ENCODE peak calls at places on chromosomes 11 and 22, in eight cellular contexts. One of them, this sample, is unnamed.

GRCh38 chr22:24588756-24589481 is 4.0 kb downstream of the LRRC75B start:
- DNase-seq in PC-9: no peak
- DNase-seq in ovary: no peak
- DNase-seq in SK-N-SH: no peak
- DNase-seq in upper lobe of left lung: no peak
- DNase-seq in kidney: peak; percentile 58
- DNase-seq in IMR-90: no peak
- DNase-seq in psoas muscle: no peak
- DNase-seq in this sample: no peak

GRCh38 chr11:61041755-61042518 is 60.4 kb upstream of the CD5 start:
- DNase-seq in PC-9: peak; percentile 50
- DNase-seq in ovary: peak; percentile 35
- DNase-seq in SK-N-SH: no peak
- DNase-seq in upper lobe of left lung: peak; percentile 37
- DNase-seq in kidney: peak; percentile 81
- DNase-seq in IMR-90: no peak
- DNase-seq in psoas muscle: no peak
- DNase-seq in this sample: no peak

GRCh38 chr11:63768232-63769043 is at the start of gene ZFTA:
- DNase-seq in PC-9: peak; percentile 70
- DNase-seq in ovary: peak; percentile 67
- DNase-seq in SK-N-SH: peak; percentile 98
- DNase-seq in upper lobe of left lung: peak; percentile 58
- DNase-seq in kidney: peak; percentile 88
- DNase-seq in IMR-90: peak; percentile 37
- DNase-seq in psoas muscle: peak; percentile 64
- DNase-seq in this sample: no peak

GRCh38 chr11:6629892-6630631 is 10.8 kb upstream of the TPP1 start:
- DNase-seq in PC-9: no peak
- DNase-seq in ovary: no peak
- DNase-seq in SK-N-SH: no peak
- DNase-seq in upper lobe of left lung: no peak
- DNase-seq in kidney: peak; percentile 77
- DNase-seq in IMR-90: no peak
- DNase-seq in psoas muscle: no peak
- DNase-seq in this sample: no peak

GRCh38 chr11:119521551-119521950 is 98.6 kb upstream of the THY1 start:
- DNase-seq in PC-9: no peak
- DNase-seq in ovary: no peak
- DNase-seq in SK-N-SH: no peak
- DNase-seq in upper lobe of left lung: no peak
- DNase-seq in kidney: peak; percentile 49
- DNase-seq in IMR-90: no peak
- DNase-seq in psoas muscle: no peak
- DNase-seq in this sample: no peak

GRCh38 chr22:36145881-36146280 is 14.7 kb downstream of the APOL3 start:
- DNase-seq in PC-9: no peak
- DNase-seq in ovary: no peak
- DNase-seq in SK-N-SH: no peak
- DNase-seq in upper lobe of left lung: no peak
- DNase-seq in kidney: no peak
- DNase-seq in IMR-90: no peak
- DNase-seq in psoas muscle: no peak
- DNase-seq in this sample: no peak

GRCh38 chr22:17145021-17145680 is 13.9 kb downstream of the HDHD5 start:
- DNase-seq in PC-9: no peak
- DNase-seq in ovary: no peak
- DNase-seq in SK-N-SH: no peak
- DNase-seq in upper lobe of left lung: no peak
- DNase-seq in kidney: no peak
- DNase-seq in IMR-90: no peak
- DNase-seq in psoas muscle: no peak
- DNase-seq in this sample: no peak

GRCh38 chr11:43503417-43503816 is 144.7 kb downstream of the TTC17 start:
- DNase-seq in PC-9: no peak
- DNase-seq in ovary: no peak
- DNase-seq in SK-N-SH: no peak
- DNase-seq in upper lobe of left lung: no peak
- DNase-seq in kidney: no peak
- DNase-seq in IMR-90: no peak
- DNase-seq in psoas muscle: no peak
- DNase-seq in this sample: no peak

GRCh38 chr11:45880772-45881570 is 4.5 kb upstream of the MAPK8IP1 start:
- DNase-seq in PC-9: no peak
- DNase-seq in ovary: peak; percentile 50
- DNase-seq in SK-N-SH: peak; percentile 83
- DNase-seq in upper lobe of left lung: no peak
- DNase-seq in kidney: no peak
- DNase-seq in IMR-90: no peak
- DNase-seq in psoas muscle: no peak
- DNase-seq in this sample: no peak

GRCh38 chr11:70233511-70233919 is 30.4 kb downstream of the FADD start:
- DNase-seq in PC-9: peak; percentile 96
- DNase-seq in ovary: no peak
- DNase-seq in SK-N-SH: no peak
- DNase-seq in upper lobe of left lung: no peak
- DNase-seq in kidney: no peak
- DNase-seq in IMR-90: peak; percentile 91
- DNase-seq in psoas muscle: no peak
- DNase-seq in this sample: no peak

GRCh38 chr11:43931717-43932039 is 10.8 kb upstream of the C11orf96 start:
- DNase-seq in PC-9: no peak
- DNase-seq in ovary: no peak
- DNase-seq in SK-N-SH: no peak
- DNase-seq in upper lobe of left lung: no peak
- DNase-seq in kidney: no peak
- DNase-seq in IMR-90: no peak
- DNase-seq in psoas muscle: no peak
- DNase-seq in this sample: peak; percentile 62

DNA sequence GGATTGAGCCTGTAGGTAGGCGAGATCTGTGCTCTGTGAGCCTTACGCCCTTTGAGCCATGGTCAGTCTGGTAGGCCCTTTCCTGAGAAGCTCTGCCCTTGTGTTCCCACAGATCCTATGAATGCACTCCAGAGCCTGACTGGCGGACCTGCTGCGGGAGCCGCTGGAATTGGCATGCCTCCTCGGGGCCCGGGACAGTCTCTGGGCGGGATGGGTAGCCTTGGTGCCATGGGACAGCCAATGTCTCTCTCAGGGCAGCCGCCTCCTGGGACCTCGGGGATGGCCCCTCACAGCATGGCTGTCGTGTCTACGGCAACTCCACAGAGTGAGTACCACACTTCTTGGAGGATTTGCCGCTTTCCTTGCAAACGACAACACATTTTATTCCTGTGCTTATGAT is 47.4 kb downstream of the MED15 start:
- DNase-seq in PC-9: no peak
- DNase-seq in ovary: no peak
- DNase-seq in SK-N-SH: no peak
- DNase-seq in upper lobe of left lung: no peak
- DNase-seq in kidney: no peak
- DNase-seq in IMR-90: no peak
- DNase-seq in psoas muscle: no peak
- DNase-seq in this sample: no peak
- H3K27ac ChIP-seq in PC-9: no peak overlapping the region
- H3K27ac ChIP-seq in ovary: peak overlapping the region; percentile 91
- H3K27ac ChIP-seq in SK-N-SH: no peak overlapping the region
- H3K27ac ChIP-seq in upper lobe of left lung: peak overlapping the region; percentile 78
- H3K27ac ChIP-seq in kidney: no peak overlapping the region
- H3K27ac ChIP-seq in IMR-90: no peak overlapping the region
- H3K27ac ChIP-seq in psoas muscle: peak overlapping the region; percentile 93
- H3K27ac ChIP-seq in this sample: peak overlapping the region; percentile 98

GRCh38 chr11:57761301-57762234 is at the start of gene CTNND1:
- DNase-seq in PC-9: peak; percentile 92
- DNase-seq in ovary: peak; percentile 88
- DNase-seq in SK-N-SH: peak; percentile 91
- DNase-seq in upper lobe of left lung: peak; percentile 87
- DNase-seq in kidney: peak; percentile 92
- DNase-seq in IMR-90: peak; percentile 98
- DNase-seq in psoas muscle: peak; percentile 80
- DNase-seq in this sample: peak; percentile 94
- H3K4me3 ChIP-seq in PC-9: peak within 1 kb of the TSS; percentile 100
- H3K4me3 ChIP-seq in ovary: peak within 1 kb of the TSS; percentile 60
- H3K4me3 ChIP-seq in SK-N-SH: peak within 1 kb of the TSS; percentile 73
- H3K4me3 ChIP-seq in upper lobe of left lung: peak within 1 kb of the TSS; percentile 44
- H3K4me3 ChIP-seq in kidney: peak within 1 kb of the TSS; percentile 88
- H3K4me3 ChIP-seq in IMR-90: peak within 1 kb of the TSS; percentile 99
- H3K4me3 ChIP-seq in psoas muscle: peak within 1 kb of the TSS; percentile 83
- H3K4me3 ChIP-seq in this sample: peak within 1 kb of the TSS; percentile 77

DNA sequence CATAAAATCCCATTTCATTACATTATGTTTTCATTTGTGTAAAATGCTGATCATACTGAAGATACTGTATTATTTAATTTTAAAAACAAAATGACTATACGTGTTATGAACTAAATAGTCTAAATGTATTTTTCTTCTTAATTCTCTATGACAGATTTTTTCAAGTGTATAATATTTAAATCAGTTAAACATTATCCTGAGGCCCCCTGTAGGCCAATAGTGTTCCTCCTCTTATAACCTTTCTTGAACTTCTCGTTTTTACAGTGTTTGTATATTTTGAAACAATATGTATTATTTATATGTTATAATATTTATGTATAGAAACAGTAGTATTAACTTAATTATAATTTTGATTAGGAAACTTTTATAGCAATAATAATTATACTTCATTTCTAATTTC is 151.1 kb upstream of the CHORDC1 start:
- DNase-seq in PC-9: no peak
- DNase-seq in ovary: no peak
- DNase-seq in SK-N-SH: no peak
- DNase-seq in upper lobe of left lung: no peak
- DNase-seq in kidney: no peak
- DNase-seq in IMR-90: no peak
- DNase-seq in psoas muscle: no peak
- DNase-seq in this sample: no peak
- TF ChIP-seq CTCF in PC-9: no peak
- TF ChIP-seq CTCF in ovary: no peak
- TF ChIP-seq CTCF in SK-N-SH: peak; percentile 31
- TF ChIP-seq CTCF in upper lobe of left lung: no peak
- TF ChIP-seq CTCF in kidney: no peak
- TF ChIP-seq CTCF in IMR-90: no peak
- TF ChIP-seq CTCF in psoas muscle: no peak
- TF ChIP-seq CTCF in this sample: no peak

GRCh38 chr11:1758611-1759150 is 5.0 kb downstream of the CTSD start:
- DNase-seq in PC-9: no peak
- DNase-seq in ovary: no peak
- DNase-seq in SK-N-SH: no peak
- DNase-seq in upper lobe of left lung: peak; percentile 22
- DNase-seq in kidney: peak; percentile 76
- DNase-seq in IMR-90: no peak
- DNase-seq in psoas muscle: peak; percentile 12
- DNase-seq in this sample: no peak

GRCh38 chr11:1759151-1759850 is 4.4 kb downstream of the CTSD start:
- DNase-seq in PC-9: no peak
- DNase-seq in ovary: no peak
- DNase-seq in SK-N-SH: no peak
- DNase-seq in upper lobe of left lung: peak; percentile 25
- DNase-seq in kidney: peak; percentile 82
- DNase-seq in IMR-90: no peak
- DNase-seq in psoas muscle: peak; percentile 20
- DNase-seq in this sample: no peak

GRCh38 chr11:1756791-1757771 is 6.6 kb downstream of the CTSD start:
- DNase-seq in PC-9: no peak
- DNase-seq in ovary: no peak
- DNase-seq in SK-N-SH: no peak
- DNase-seq in upper lobe of left lung: peak; percentile 21
- DNase-seq in kidney: peak; percentile 76
- DNase-seq in IMR-90: no peak
- DNase-seq in psoas muscle: peak; percentile 28
- DNase-seq in this sample: no peak

GRCh38 chr11:1759851-1760220 is 3.9 kb downstream of the CTSD start:
- DNase-seq in PC-9: no peak
- DNase-seq in ovary: no peak
- DNase-seq in SK-N-SH: no peak
- DNase-seq in upper lobe of left lung: peak; percentile 41
- DNase-seq in kidney: no peak
- DNase-seq in IMR-90: no peak
- DNase-seq in psoas muscle: no peak
- DNase-seq in this sample: no peak

GRCh38 chr11:1757861-1758610 is 5.7 kb downstream of the CTSD start:
- DNase-seq in PC-9: no peak
- DNase-seq in ovary: no peak
- DNase-seq in SK-N-SH: no peak
- DNase-seq in upper lobe of left lung: peak; percentile 70
- DNase-seq in kidney: peak; percentile 81
- DNase-seq in IMR-90: no peak
- DNase-seq in psoas muscle: peak; percentile 21
- DNase-seq in this sample: no peak
- H3K27ac ChIP-seq in PC-9: no peak overlapping the region
- H3K27ac ChIP-seq in ovary: no peak overlapping the region
- H3K27ac ChIP-seq in SK-N-SH: no peak overlapping the region
- H3K27ac ChIP-seq in upper lobe of left lung: peak overlapping the region; percentile 68
- H3K27ac ChIP-seq in kidney: peak overlapping the region; percentile 54
- H3K27ac ChIP-seq in IMR-90: no peak overlapping the region
- H3K27ac ChIP-seq in psoas muscle: peak overlapping the region; percentile 6
- H3K27ac ChIP-seq in this sample: no peak overlapping the region

GRCh38 chr22:27948569-27948968 is 29.5 kb upstream of the PITPNB start:
- DNase-seq in PC-9: no peak
- DNase-seq in ovary: no peak
- DNase-seq in SK-N-SH: no peak
- DNase-seq in upper lobe of left lung: no peak
- DNase-seq in kidney: no peak
- DNase-seq in IMR-90: no peak
- DNase-seq in psoas muscle: no peak
- DNase-seq in this sample: no peak
- H3K4me3 ChIP-seq in PC-9: no peak overlapping the region
- H3K4me3 ChIP-seq in ovary: no peak overlapping the region
- H3K4me3 ChIP-seq in SK-N-SH: no peak overlapping the region
- H3K4me3 ChIP-seq in upper lobe of left lung: no peak overlapping the region
- H3K4me3 ChIP-seq in kidney: no peak overlapping the region
- H3K4me3 ChIP-seq in IMR-90: no peak overlapping the region
- H3K4me3 ChIP-seq in psoas muscle: no peak overlapping the region
- H3K4me3 ChIP-seq in this sample: no peak overlapping the region

This sample was measured in coronary artery.